ENCODE peak calls at places on chromosomes 12 and 14, in seven cellular contexts. C is stimulated activated CD4-positive, alpha-beta T cell treated with anti-CD3 and anti-CD28 coated beads, Interleukin-4, amount 100 ng/mL, for 48 hours; K is AG04450; Y is activated CD4-positive, CD25-positive, alpha-beta regulatory T cell; G is hepatic stellate cell; Z is activated T-helper 9 cell treated with anti-CD3 and anti-CD28 coated beads, Interleukin-2, amount 50 U/mL, for 16 hours; P is NCI-H1417. H is an unnamed sample.

GRCh38 chr14:95097385-95097784 is 59.9 kb downstream of the DICER1 start:
- DNase-seq in C (no peak), K (no peak), Y (no peak), G (no peak), Z (no peak), P (no peak), H (no peak)

GRCh38 chr14:103684471-103684870 is 30.8 kb downstream of the XRCC3 start:
- DNase-seq in C (no peak), K (no peak), Y (no peak), G (no peak), Z (no peak), P (no peak), H (no peak)

GRCh38 chr12:123798518-123798917 is 36.4 kb downstream of the DNAH10 start:
- DNase-seq in C (no peak), K (no peak), Y (no peak), G (no peak), Z (no peak), P (no peak), H (no peak)

GRCh38 chr14:68544150-68544892 is 248.5 kb downstream of the ZFP36L1 start:
- DNase-seq in C (no peak), K (peak), Y (no peak), G (peak), Z (no peak), P (no peak), H (no peak)

GRCh38 chr14:39218171-39218769 is 15.4 kb upstream of the MIA2 start:
- DNase-seq in C (no peak), K (no peak), Y (no peak), G (no peak), Z (no peak), P (no peak), H (no peak)

GRCh38 chr12:32533971-32534590 is 134.7 kb downstream of the FGD4 start:
- DNase-seq in C (no peak), K (peak), Y (no peak), G (peak), Z (no peak), P (peak), H (peak)

GRCh38 chr12:104752016-104752415 is 206.1 kb downstream of the SLC41A2 start:
- DNase-seq in C (no peak), K (no peak), Y (no peak), G (no peak), Z (no peak), P (no peak), H (no peak)

GRCh38 chr12:60209933-60210332 is 614.1 kb downstream of the SLC16A7 start:
- DNase-seq in C (no peak), K (no peak), Y (no peak), G (no peak), Z (no peak), P (no peak), H (no peak)

GRCh38 chr14:45633220-45633984 is 380.4 kb upstream of the MIS18BP1 start:
- DNase-seq in C (no peak), K (no peak), Y (no peak), G (no peak), Z (no peak), P (no peak), H (no peak)

GRCh38 chr14:93220509-93220908 is 13.5 kb downstream of the UBR7 start:
- DNase-seq in C (no peak), K (no peak), Y (no peak), G (no peak), Z (no peak), P (no peak), H (no peak)